ENCODE peak calls at places on chromosomes 6 and 20, in four cellular contexts. Q is ovary, J is heart left ventricle, L is uterus. D is an unnamed sample. For H3K36me3, the result is how much of the 10 kb centered on the place peaks cover.

GRCh38 chr6:42388046-42388445 is 63.7 kb downstream of the TRERF1 start:
- DNase-seq in J (no peak), Q (no peak), L (no peak), D (no peak)

GRCh38 chr6:125707615-125708243 is 41.7 kb upstream of the HEY2 start:
- DNase-seq in J (no peak), Q (no peak), L (no peak), D (no peak)

GRCh38 chr6:56004421-56004820 is 129.0 kb upstream of the BMP5 start:
- DNase-seq in L (no peak), J (no peak), Q (no peak), D (no peak)

GRCh38 chr6:19906161-19906560 is 69.0 kb downstream of the ID4 start:
- DNase-seq in J (no peak), Q (no peak), L (no peak), D (no peak)

GRCh38 chr6:124132256-124132655 is 328.6 kb downstream of the NKAIN2 start:
- DNase-seq in J (no peak), Q (no peak), L (no peak), D (no peak)

GRCh38 chr6:147509900-147510299 is 1.4 kb downstream of the SAMD5 start:
- DNase-seq in J (no peak), Q (no peak), L (no peak), D (peak)

GRCh38 chr20:53949319-53949839 is 121.0 kb downstream of the BCAS1 start:
- DNase-seq in L (no peak), J (peak), Q (no peak), D (no peak)

GRCh38 chr6:161319231-161319630 is 45.4 kb upstream of the AGPAT4 start:
- DNase-seq in J (no peak), Q (no peak), L (no peak), D (no peak)

GRCh38 chr20:35617397-35618031 is 1.9 kb downstream of the SPAG4 start:
- DNase-seq in J (peak), L (peak), Q (peak), D (peak)

GRCh38 chr6:106728296-106728870 is 99.0 kb downstream of the QRSL1 start:
- DNase-seq in Q (no peak), L (no peak), J (no peak), D (no peak)

GRCh38 chr6:167970236-167970635 is 27.2 kb upstream of the KIF25 start:
- DNase-seq in L (no peak), Q (no peak), J (no peak), D (no peak)

GRCh38 chr6:113636357-113636824 is 220.8 kb upstream of the MARCKS start:
- DNase-seq in Q (no peak), J (no peak), L (no peak), D (no peak)

GRCh38 chr20:36154696-36155628 is at the start of gene EPB41L1:
- DNase-seq in Q (peak), L (no peak), J (peak), D (no peak)

GRCh38 chr6:149170564-149171452 is 146.7 kb upstream of the TAB2 start:
- DNase-seq in J (peak), Q (peak), L (peak), D (no peak)

GRCh38 chr6:170235726-170236125 is 55.2 kb downstream of the DLL1 start:
- DNase-seq in L (no peak), J (peak), Q (no peak), D (no peak)

GRCh38 chr6:168284187-168284586 is 35.4 kb downstream of the DACT2 start:
- DNase-seq in Q (no peak), J (no peak), L (no peak), D (no peak)

GRCh38 chr20:37294262-37294981 is 5.0 kb downstream of the MANBAL start:
- DNase-seq in L (no peak), J (no peak), Q (no peak), D (no peak)

GRCh38 chr6:146990284-146990683 is 213.9 kb upstream of the STXBP5 start:
- DNase-seq in Q (no peak), L (no peak), J (no peak), D (no peak)

GRCh38 chr6:165850434-165851019 is 187.5 kb upstream of the PDE10A start:
- DNase-seq in L (peak), J (peak), Q (peak), D (peak)

GRCh38 chr20:22581437-22582385 is 2.7 kb downstream of the FOXA2 start:
- DNase-seq in Q (no peak), L (no peak), J (no peak), D (peak)

DNA sequence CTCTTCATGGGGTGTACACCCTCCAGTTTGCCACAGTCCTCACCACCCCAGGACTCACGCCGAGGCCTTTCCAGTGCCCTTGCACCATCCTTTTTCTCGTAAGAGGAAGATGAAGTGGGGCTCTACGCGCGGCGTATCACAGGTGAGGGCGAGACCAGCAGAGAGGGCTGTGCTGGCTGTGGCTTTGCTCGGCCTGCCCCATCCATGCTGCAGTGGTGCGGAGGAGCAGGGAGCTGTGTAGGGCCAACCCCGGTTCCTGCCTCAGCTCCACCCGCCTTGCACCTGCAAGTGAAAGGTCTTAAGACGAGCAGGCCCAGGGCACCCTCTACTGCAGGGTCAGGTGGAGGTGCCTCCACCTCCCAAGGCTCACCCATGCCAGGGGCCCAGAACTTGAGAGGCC is 24.1 kb downstream of the RBCK1 start:
- DNase-seq in Q (no peak), J (no peak), L (no peak), D (peak)
- H3K36me3 ChIP-seq in Q (under half), J (under half), L (under half), D (under half)

DNA sequence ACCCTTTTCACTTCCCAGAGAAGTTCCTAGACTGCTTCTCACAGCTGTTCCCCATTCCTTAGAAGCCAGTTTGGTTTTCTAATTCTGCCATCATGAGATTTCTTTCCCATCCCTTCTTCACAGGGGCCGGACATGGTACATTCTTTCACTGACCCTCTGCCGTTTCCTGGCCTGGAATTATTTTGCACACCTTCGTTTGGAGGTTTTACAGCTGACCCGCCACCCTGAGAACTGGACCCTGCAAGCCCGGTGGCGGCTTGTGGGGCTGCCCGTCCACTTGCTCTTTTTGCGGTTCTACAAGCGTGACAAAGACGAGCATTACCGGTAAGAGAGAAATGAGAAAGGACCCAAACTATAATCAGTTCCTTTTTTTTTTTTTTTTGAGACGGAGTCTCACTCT is 4.2 kb downstream of the C6orf136 start:
- DNase-seq in Q (no peak), L (no peak), J (no peak), D (no peak)
- TF ChIP-seq POLR2A in Q (no peak), L (no peak), J (no peak), D (no peak)

DNA sequence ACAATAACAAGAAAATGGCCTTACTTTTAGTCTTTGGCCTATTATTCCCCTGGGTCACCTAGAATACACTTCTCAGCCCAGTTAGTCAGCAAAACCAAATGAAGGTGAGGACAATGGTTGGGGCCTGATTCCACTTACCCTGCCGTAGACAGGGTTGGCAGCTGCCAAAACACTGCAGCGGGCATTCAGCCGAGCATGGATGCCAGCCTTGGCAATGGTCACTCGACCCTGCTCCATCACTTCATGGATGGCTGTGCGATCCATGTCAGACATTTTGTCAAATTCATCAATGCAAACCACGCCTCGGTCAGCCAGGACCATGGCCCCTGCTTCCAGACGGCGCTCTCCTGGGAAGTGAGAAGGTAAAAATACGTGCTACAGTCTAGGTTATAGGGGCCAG is 8.4 kb downstream of the MCM3 start:
- DNase-seq in J (no peak), Q (no peak), L (no peak), D (no peak)
- H3K36me3 ChIP-seq in J (under half), Q (under half), L (under half), D (half or more)

GRCh38 chr6:119348308-119349040 is 1.1 kb downstream of the MAN1A1 start:
- DNase-seq in J (peak), Q (peak), L (peak), D (peak)

GRCh38 chr6:119351005-119351394 is 1.4 kb upstream of the MAN1A1 start:
- DNase-seq in J (no peak), Q (no peak), L (no peak), D (no peak)

GRCh38 chr6:119350202-119351004 is 842 bp upstream of the MAN1A1 start:
- DNase-seq in Q (peak), L (no peak), J (no peak), D (no peak)

GRCh38 chr6:119349041-119349340 is 570 bp downstream of the MAN1A1 start:
- DNase-seq in Q (no peak), L (no peak), J (no peak), D (peak)

GRCh38 chr6:119349341-119350201 is at the start of gene MAN1A1:
- DNase-seq in L (peak), J (peak), Q (peak), D (peak)
- TF ChIP-seq POLR2A in L (peak), J (peak), Q (peak), D (peak)

GRCh38 chr20:44613575-44613974 is 31.2 kb downstream of the PKIG start:
- DNase-seq in Q (no peak), J (no peak), L (no peak), D (no peak)
- H3K36me3 ChIP-seq in Q (under half), J (under half), L (under half), D (half or more)

DNA sequence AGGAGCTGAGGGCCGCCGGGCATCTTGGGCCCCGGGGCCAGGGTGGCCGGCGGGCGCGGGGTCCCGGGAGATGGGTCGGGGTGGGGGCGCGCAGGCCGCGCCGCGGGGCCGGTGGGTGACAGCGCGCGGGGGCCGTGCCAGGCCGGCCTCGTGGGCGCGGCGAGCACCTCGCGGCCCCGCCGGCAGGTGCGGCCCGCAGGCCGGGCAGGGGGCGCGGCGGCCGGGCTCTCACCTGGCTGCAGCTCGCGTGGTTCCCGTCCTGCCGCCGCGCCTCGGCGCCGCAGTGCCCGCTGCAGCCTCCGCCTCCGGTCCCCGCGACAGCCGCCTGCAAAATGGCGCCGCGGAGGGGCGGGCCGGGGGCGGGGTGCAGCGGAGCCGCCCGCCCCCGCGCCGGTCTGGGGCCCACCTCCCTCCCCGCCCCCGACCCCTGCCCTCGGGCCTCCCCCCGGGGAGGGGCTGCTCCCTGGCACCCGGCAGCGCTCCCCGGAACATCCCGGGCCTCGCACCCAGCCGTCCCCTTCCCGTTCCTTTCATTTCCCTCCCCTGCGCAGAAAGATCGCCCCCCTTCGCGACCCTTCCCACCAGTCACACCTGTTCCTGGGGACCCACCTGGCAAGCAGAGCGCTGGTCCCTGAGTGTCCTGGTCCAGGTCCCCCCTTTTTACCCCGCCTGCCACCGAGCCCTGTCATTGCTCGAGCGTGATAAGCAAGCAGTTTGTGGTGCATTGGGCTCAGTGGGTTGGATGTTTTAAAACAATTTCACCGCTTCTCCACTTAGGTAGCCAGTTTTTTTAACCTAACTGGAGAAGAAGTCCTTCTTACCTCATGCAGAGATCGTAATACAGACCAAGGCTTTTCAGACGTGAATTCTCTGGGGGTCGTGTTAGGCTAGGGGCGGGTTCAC is at the start of gene SLC23A2:
- DNase-seq in J (peak), L (peak), Q (peak), D (peak)
- TF ChIP-seq POLR2A in J (no peak), L (peak), Q (no peak), D (peak)

D was measured in upper lobe of left lung.